ENCODE peak calls at places on chromosomes 11 and 22, in seven cellular contexts. H, M, J, X, W, P and N are unnamed samples.
A peak's percentile ranks its signal among the peaks of the same experiment; 100 is the strongest.

GRCh38 chr11:11894486-11894885 is 52.7 kb downstream of the USP47 start:
- DNase-seq in H (no peak), M (no peak), J (no peak), X (no peak), W (no peak), P (no peak), N (no peak)

GRCh38 chr11:111307472-111308108 is 9.2 kb downstream of the POU2AF3 start:
- DNase-seq in H (no peak), M (no peak), J (no peak), X (no peak), W (no peak), P (no peak), N (no peak)

GRCh38 chr22:19801340-19802000 is 40.9 kb downstream of the TBX1 start:
- DNase-seq in H (no peak), M (no peak), J (no peak), X (no peak), W (no peak), P (no peak), N (no peak)

GRCh38 chr11:94767701-94768601 is at the start of gene AMOTL1:
- DNase-seq in H (no peak), M (peak; percentile 1), J (no peak), X (peak; percentile 87), W (peak; percentile 99), P (peak; percentile 61), N (peak; percentile 77)

GRCh38 chr11:23263466-23263865 is 403.2 kb upstream of the CCDC179 start:
- DNase-seq in H (no peak), M (no peak), J (no peak), X (no peak), W (no peak), P (no peak), N (no peak)

GRCh38 chr11:62806611-62807121 is 1.4 kb upstream of the NXF1 start:
- DNase-seq in H (no peak), M (no peak), J (no peak), X (no peak), W (no peak), P (peak; percentile 39), N (no peak)

GRCh38 chr11:47393163-47394049 is 15.0 kb upstream of the SLC39A13 start:
- DNase-seq in H (no peak), M (no peak), J (no peak), X (no peak), W (no peak), P (no peak), N (no peak)

GRCh38 chr11:35190804-35191348 is 51.9 kb downstream of the CD44 start:
- DNase-seq in H (no peak), M (no peak), J (no peak), X (no peak), W (no peak), P (peak; percentile 30), N (no peak)

GRCh38 chr11:63843042-63843441 is 4.1 kb downstream of the MARK2 start:
- DNase-seq in H (no peak), M (no peak), J (no peak), X (no peak), W (no peak), P (no peak), N (no peak)

GRCh38 chr11:62435741-62436485 is 17.1 kb downstream of the SCGB1A1 start:
- DNase-seq in H (no peak), M (no peak), J (no peak), X (no peak), W (no peak), P (peak; percentile 45), N (no peak)

GRCh38 chr11:77069969-77070582 is 3.3 kb downstream of the CAPN5 start:
- DNase-seq in H (no peak), M (no peak), J (no peak), X (no peak), W (no peak), P (no peak), N (no peak)

GRCh38 chr11:8833568-8834275 is 77.3 kb upstream of the AKIP1 start:
- DNase-seq in H (no peak), M (no peak), J (no peak), X (no peak), W (no peak), P (no peak), N (no peak)

GRCh38 chr22:18154821-18155390 is 4.9 kb downstream of the USP18 start:
- DNase-seq in H (no peak), M (no peak), J (no peak), X (no peak), W (no peak), P (no peak), N (no peak)

GRCh38 chr22:25390297-25391240 is 171.1 kb downstream of the CRYBB2 start:
- DNase-seq in H (no peak), M (no peak), J (no peak), X (no peak), W (no peak), P (no peak), N (no peak)

GRCh38 chr11:60633645-60634044 is 65.8 kb upstream of the MS4A8 start:
- DNase-seq in H (no peak), M (no peak), J (no peak), X (no peak), W (no peak), P (no peak), N (no peak)

GRCh38 chr22:46335201-46336118 is at the start of gene TRMU:
- DNase-seq in H (peak; percentile 41), M (peak; percentile 64), J (peak; percentile 64), X (peak; percentile 79), W (peak; percentile 90), P (peak; percentile 81), N (peak; percentile 78)

GRCh38 chr11:95917188-95918036 is 6.5 kb downstream of the MTMR2 start:
- DNase-seq in H (no peak), M (no peak), J (no peak), X (no peak), W (no peak), P (no peak), N (no peak)

GRCh38 chr11:42996742-42997307 is 315.0 kb upstream of the API5 start:
- DNase-seq in H (no peak), M (no peak), J (no peak), X (no peak), W (no peak), P (no peak), N (no peak)